ENCODE peak calls at places on chromosomes 12 and 14, in seven cellular contexts. I, Q, O, Z, S, U and D are unnamed samples.

GRCh38 chr12:91432079-91432478 is 249.5 kb upstream of the DCN start:
- DNase-seq in I (no peak), Q (no peak), O (no peak), Z (no peak), S (no peak), U (no peak), D (no peak)

GRCh38 chr12:25195056-25195971 is at the start of the genes DNAI7 and ETFRF1:
- DNase-seq in I (peak; percentile 95), Q (peak; percentile 100), O (peak; percentile 94), Z (peak; percentile 98), S (peak; percentile 100), U (peak; percentile 99), D (peak; percentile 100)

GRCh38 chr12:98840325-98840724 is 195.2 kb downstream of the APAF1 start:
- DNase-seq in I (no peak), Q (no peak), O (no peak), Z (no peak), S (no peak), U (no peak), D (no peak)

GRCh38 chr14:81105378-81105777 is 115.4 kb downstream of the GTF2A1 start:
- DNase-seq in I (no peak), Q (no peak), O (no peak), Z (no peak), S (no peak), U (no peak), D (no peak)

GRCh38 chr12:49885118-49885517 is 18.6 kb downstream of the FAIM2 start:
- DNase-seq in I (no peak), Q (no peak), O (no peak), Z (no peak), S (no peak), U (no peak), D (no peak)

GRCh38 chr12:162467-163307 is 51.3 kb downstream of the SLC6A12 start:
- DNase-seq in I (no peak), Q (no peak), O (no peak), Z (no peak), S (no peak), U (no peak), D (no peak)

GRCh38 chr12:109981311-109981710 is 14.9 kb downstream of the GIT2 start:
- DNase-seq in I (no peak), Q (no peak), O (no peak), Z (no peak), S (no peak), U (peak; percentile 65), D (no peak)

GRCh38 chr12:125454786-125455450 is 389.7 kb downstream of the AACS start:
- DNase-seq in I (no peak), Q (no peak), O (no peak), Z (no peak), S (no peak), U (no peak), D (no peak)

GRCh38 chr14:75427482-75428229 is at the start of gene JDP2:
- DNase-seq in I (peak; percentile 69), Q (peak; percentile 87), O (peak; percentile 66), Z (peak; percentile 33), S (peak; percentile 96), U (peak; percentile 51), D (peak; percentile 98)

GRCh38 chr12:12823308-12823707 is 10.2 kb downstream of the DDX47 start:
- DNase-seq in I (peak; percentile 44), Q (no peak), O (no peak), Z (no peak), S (no peak), U (no peak), D (no peak)

GRCh38 chr12:54680374-54680773 is 32.2 kb upstream of the DCD start:
- DNase-seq in I (peak; percentile 28), Q (peak; percentile 73), O (peak; percentile 50), Z (no peak), S (no peak), U (peak; percentile 48), D (no peak)

GRCh38 chr14:22656945-22657711 is 13.0 kb upstream of the OR6J1 start:
- DNase-seq in I (no peak), Q (no peak), O (no peak), Z (no peak), S (no peak), U (no peak), D (no peak)

GRCh38 chr14:91375748-91376452 is 41.7 kb downstream of the CCDC88C start:
- DNase-seq in I (no peak), Q (no peak), O (no peak), Z (no peak), S (no peak), U (no peak), D (no peak)

GRCh38 chr14:32004300-32004699 is 72.8 kb upstream of the ARHGAP5 start:
- DNase-seq in I (peak; percentile 43), Q (no peak), O (no peak), Z (no peak), S (no peak), U (no peak), D (no peak)